ENCODE peak calls at places on chromosomes 16 and 17, in eight cellular contexts. E is CD4-positive, alpha-beta T cell; O is cardiac muscle cell; J is CD8-positive, alpha-beta T cell; Q is GM13977; K is heart right ventricle; G is progenitor cell of endocrine pancreas; D is astrocyte of the spinal cord. N is an unnamed sample.

GRCh38 chr16:4852221-4852872 is 5.1 kb downstream of the UBN1 start:
- DNase-seq in E (no peak), O (peak; percentile 17), J (no peak), Q (no peak), K (no peak), G (no peak), D (peak; percentile 13), N (no peak)

GRCh38 chr17:2975469-2975958 is 87.9 kb downstream of the OR1D5 start:
- DNase-seq in E (no peak), O (peak; percentile 54), J (no peak), Q (no peak), K (no peak), G (no peak), D (no peak), N (no peak)

GRCh38 chr17:27888945-27889344 is 4.2 kb downstream of the LYRM9 start:
- DNase-seq in E (no peak), O (peak; percentile 23), J (no peak), Q (no peak), K (no peak), G (no peak), D (no peak), N (no peak)

GRCh38 chr17:75619506-75620431 is 13.5 kb upstream of the SMIM5 start:
- DNase-seq in E (no peak), O (peak; percentile 50), J (no peak), Q (no peak), K (no peak), G (no peak), D (peak; percentile 29), N (peak; percentile 13)

GRCh38 chr16:85835227-85835751 is 35.8 kb downstream of the COX4I1 start:
- DNase-seq in E (no peak), O (no peak), J (no peak), Q (no peak), K (no peak), G (no peak), D (no peak), N (no peak)

GRCh38 chr16:9123871-9124270 is 32.4 kb downstream of the HAPSTR1 start:
- DNase-seq in E (no peak), O (no peak), J (no peak), Q (no peak), K (no peak), G (no peak), D (no peak), N (no peak)

GRCh38 chr17:56851008-56851407 is 17.1 kb downstream of the DGKE start:
- DNase-seq in E (no peak), O (no peak), J (no peak), Q (no peak), K (no peak), G (no peak), D (no peak), N (no peak)

GRCh38 chr16:3070608-3071111 is 5.2 kb downstream of the IL32 start:
- DNase-seq in E (no peak), O (no peak), J (no peak), Q (no peak), K (no peak), G (no peak), D (no peak), N (no peak)

GRCh38 chr17:55639096-55639495 is 83.6 kb downstream of the TMEM100 start:
- DNase-seq in E (no peak), O (no peak), J (no peak), Q (no peak), K (no peak), G (no peak), D (no peak), N (no peak)

GRCh38 chr17:55642741-55643140 is 79.9 kb downstream of the TMEM100 start:
- DNase-seq in E (no peak), O (no peak), J (no peak), Q (no peak), K (no peak), G (no peak), D (peak; percentile 14), N (no peak)

GRCh38 chr17:55644346-55644745 is 78.3 kb downstream of the TMEM100 start:
- DNase-seq in E (no peak), O (no peak), J (no peak), Q (no peak), K (no peak), G (no peak), D (no peak), N (no peak)

GRCh38 chr17:55645361-55645760 is 77.3 kb downstream of the TMEM100 start:
- DNase-seq in E (no peak), O (no peak), J (no peak), Q (no peak), K (no peak), G (no peak), D (no peak), N (no peak)

DNA sequence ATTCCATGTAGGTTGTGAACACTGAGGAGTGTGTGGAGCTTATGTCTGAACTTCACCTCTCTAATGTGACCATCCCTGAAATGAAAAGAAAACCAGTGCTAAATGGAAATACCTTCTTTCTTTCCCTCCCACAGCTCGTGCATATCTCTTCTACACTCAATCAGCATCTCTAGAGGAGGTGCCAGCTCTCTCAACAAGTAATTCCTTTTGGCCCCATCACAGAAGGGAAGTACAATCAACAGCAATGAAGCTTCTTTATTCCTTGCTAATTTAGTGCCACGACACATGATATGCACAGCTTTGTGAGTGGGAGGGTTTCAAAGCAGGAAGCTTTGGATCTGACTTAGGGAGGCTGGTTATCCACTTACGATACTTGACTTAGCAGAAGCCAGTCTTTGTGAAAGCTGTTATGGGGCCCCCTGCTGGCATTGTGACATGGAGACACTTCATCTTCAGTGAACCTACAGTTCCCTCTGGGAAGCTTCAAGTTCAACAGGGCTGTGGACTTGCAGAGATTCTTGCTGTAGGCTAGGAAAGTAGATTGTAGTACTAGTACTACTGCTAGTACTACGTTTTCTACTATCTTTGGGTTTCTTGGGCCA is 81.0 kb downstream of the TMEM100 start:
- DNase-seq in E (peak; percentile 20), O (peak; percentile 85), J (no peak), Q (peak; percentile 17), K (peak; percentile 75), G (peak; percentile 20), D (peak; percentile 42), N (peak; percentile 59)
- TF ChIP-seq CTCF in E (peak; percentile 35), O (peak; percentile 84), J (no peak), Q (peak; percentile 60), K (peak; percentile 70), G (peak; percentile 67), D (peak; percentile 57), N (peak; percentile 85)

GRCh38 chr17:80208050-80208449 is 12.1 kb downstream of the SGSH start:
- DNase-seq in E (no peak), O (no peak), J (no peak), Q (no peak), K (no peak), G (no peak), D (no peak), N (no peak)

GRCh38 chr17:80202197-80202596 is 17.9 kb downstream of the SGSH start:
- DNase-seq in E (no peak), O (no peak), J (no peak), Q (no peak), K (no peak), G (no peak), D (no peak), N (no peak)

GRCh38 chr17:80204626-80205468 is 15.3 kb downstream of the SGSH start:
- DNase-seq in E (no peak), O (no peak), J (no peak), Q (no peak), K (no peak), G (no peak), D (no peak), N (no peak)

GRCh38 chr17:80201446-80201845 is 18.7 kb downstream of the SGSH start:
- DNase-seq in E (no peak), O (no peak), J (no peak), Q (no peak), K (no peak), G (no peak), D (no peak), N (no peak)

GRCh38 chr17:80203448-80204092 is 16.6 kb downstream of the SGSH start:
- DNase-seq in E (no peak), O (no peak), J (no peak), Q (no peak), K (no peak), G (no peak), D (no peak), N (no peak)
- TF ChIP-seq CTCF in E (no peak), O (no peak), J (no peak), Q (no peak), K (no peak), G (no peak), D (no peak), N (peak; percentile 33)

DNA sequence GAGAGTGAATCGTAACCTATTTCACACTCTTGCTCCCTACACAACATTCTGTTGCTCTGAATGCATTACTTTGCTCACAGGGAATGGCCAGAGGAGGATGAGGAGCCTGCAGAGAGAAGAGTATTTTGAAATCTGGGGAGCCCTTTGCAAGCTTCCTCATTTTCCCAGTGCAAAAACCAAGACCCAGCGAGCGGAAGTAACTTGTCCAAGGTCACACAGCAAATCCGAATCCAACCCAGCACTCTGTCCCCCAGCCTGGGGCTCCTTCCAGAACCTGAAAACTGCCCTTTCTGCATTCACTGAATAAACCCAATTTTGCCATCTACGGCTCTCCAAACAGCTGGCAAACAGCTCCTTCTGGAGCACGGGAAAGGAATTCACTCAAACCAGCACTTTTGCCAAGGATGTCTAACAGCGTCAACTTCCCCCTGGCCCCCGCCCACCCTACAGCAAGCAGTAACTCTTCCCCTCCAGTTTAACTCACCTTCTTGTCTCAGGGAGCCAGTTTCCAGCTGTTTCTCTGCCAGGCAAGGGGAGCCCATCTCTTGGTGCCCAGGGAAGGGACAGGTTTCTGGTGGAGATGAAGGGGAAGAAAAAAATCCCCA is 524 bp downstream of the KCNG4 start:
- DNase-seq in E (no peak), O (peak; percentile 23), J (no peak), Q (no peak), K (no peak), G (no peak), D (no peak), N (no peak)
- TF ChIP-seq CTCF in E (no peak), O (no peak), J (no peak), Q (no peak), K (no peak), G (no peak), D (no peak), N (no peak)

GRCh38 chr17:80924111-80924806 is 67.4 kb upstream of the CHMP6 start:
- DNase-seq in E (no peak), O (no peak), J (no peak), Q (no peak), K (no peak), G (no peak), D (no peak), N (no peak)

GRCh38 chr17:80924807-80925610 is 66.6 kb upstream of the CHMP6 start:
- DNase-seq in E (no peak), O (no peak), J (no peak), Q (no peak), K (no peak), G (no peak), D (no peak), N (no peak)

GRCh38 chr17:80927791-80928216 is 63.8 kb upstream of the CHMP6 start:
- DNase-seq in E (no peak), O (peak; percentile 72), J (no peak), Q (no peak), K (no peak), G (no peak), D (peak; percentile 78), N (no peak)

GRCh38 chr17:80925668-80926067 is 66.0 kb upstream of the CHMP6 start:
- DNase-seq in E (no peak), O (no peak), J (no peak), Q (no peak), K (no peak), G (no peak), D (no peak), N (no peak)

DNA sequence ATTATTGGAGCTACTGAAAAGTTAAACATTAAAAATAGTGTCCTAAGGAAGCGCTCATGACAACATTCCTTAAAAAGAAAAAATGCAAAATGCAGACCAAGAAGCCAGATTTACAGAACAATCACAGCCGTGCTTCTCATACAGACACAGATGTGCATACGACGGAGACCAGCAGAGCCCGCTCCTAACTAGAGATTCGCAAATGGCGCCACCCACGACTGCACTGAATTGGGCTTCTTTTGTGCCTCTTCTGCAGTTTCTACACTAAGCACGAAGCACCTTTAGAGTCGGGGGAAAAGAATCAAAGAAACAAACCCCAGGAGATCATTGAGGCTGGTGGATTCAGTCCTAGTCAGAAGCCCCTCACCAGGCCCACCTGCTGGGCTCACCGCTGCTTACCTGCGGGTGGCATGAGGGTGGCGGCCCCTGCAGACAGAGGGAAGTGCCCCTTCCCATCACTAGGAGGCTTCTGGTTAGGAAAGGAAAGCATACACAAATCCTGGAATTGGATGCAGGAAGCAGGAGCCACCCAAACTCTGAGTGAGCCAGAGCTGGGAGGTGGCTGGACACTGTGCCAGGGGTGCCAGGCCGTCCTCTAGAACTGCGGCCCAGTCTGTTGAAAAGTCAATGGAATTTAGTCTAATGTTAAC is 64.9 kb upstream of the CHMP6 start:
- DNase-seq in E (no peak), O (no peak), J (no peak), Q (no peak), K (no peak), G (no peak), D (no peak), N (no peak)
- TF ChIP-seq CTCF in E (no peak), O (no peak), J (no peak), Q (no peak), K (no peak), G (no peak), D (no peak), N (no peak)

N was measured in HFFc6.